ENCODE peak calls at places on chromosomes 6 and 20, in five cellular contexts. F is HS-5; U is activated CD4-positive, alpha-beta T cell treated with anti-CD3 and anti-CD28 coated beads for 36 hours; N is NCI-H1694; W is HuH-7. R is an unnamed sample.
A peak's percentile ranks its signal among the peaks of the same experiment; 100 is the strongest.

GRCh38 chr6:20700375-20700774 is 166.1 kb downstream of the CDKAL1 start:
- DNase-seq in F (no peak), W (no peak), U (no peak), N (peak; percentile 83), R (no peak)

GRCh38 chr6:21357262-21357661 is 236.3 kb upstream of the SOX4 start:
- DNase-seq in W (no peak), N (no peak), U (no peak), F (no peak), R (no peak)

GRCh38 chr6:83265384-83265783 is 72.2 kb downstream of the RWDD2A start:
- DNase-seq in F (no peak), W (no peak), N (no peak), U (no peak), R (no peak)

GRCh38 chr20:36538026-36538764 is 3.1 kb upstream of the MYL9 start:
- DNase-seq in U (no peak), F (no peak), W (no peak), N (no peak), R (no peak)

GRCh38 chr6:133646021-133646682 is 242.8 kb upstream of the TCF21 start:
- DNase-seq in U (no peak), N (no peak), W (no peak), F (peak; percentile 88), R (no peak)

GRCh38 chr20:51420111-51420510 is 122.4 kb downstream of the NFATC2 start:
- DNase-seq in F (peak; percentile 81), W (no peak), N (no peak), U (no peak), R (no peak)

GRCh38 chr6:31660224-31660997 is at the start of gene C6orf47:
- DNase-seq in F (no peak), W (peak; percentile 80), N (peak; percentile 52), U (peak; percentile 86), R (peak; percentile 79)

GRCh38 chr6:70310063-70310694 is 7.3 kb upstream of the COL9A1 start:
- DNase-seq in W (no peak), F (peak; percentile 26), N (peak; percentile 30), U (no peak), R (peak; percentile 11)

GRCh38 chr20:62875419-62876355 is 14.1 kb upstream of the TCFL5 start:
- DNase-seq in W (peak; percentile 99), N (peak; percentile 48), U (peak; percentile 50), F (no peak), R (peak; percentile 90)

GRCh38 chr6:85923013-85923430 is 280.3 kb upstream of the SYNCRIP start:
- DNase-seq in N (peak; percentile 69), U (peak; percentile 18), F (peak; percentile 1), W (peak; percentile 44), R (peak; percentile 37)

GRCh38 chr20:52104546-52105044 is 87.0 kb downstream of the ZFP64 start:
- DNase-seq in U (no peak), N (no peak), F (no peak), W (peak; percentile 62), R (peak; percentile 52)

GRCh38 chr6:83708970-83709747 is at the start of gene SNAP91:
- DNase-seq in F (peak; percentile 9), N (peak; percentile 55), W (peak; percentile 55), U (peak; percentile 32), R (peak; percentile 74)

GRCh38 chr20:7152071-7152470 is 384.6 kb downstream of the BMP2 start:
- DNase-seq in N (no peak), W (no peak), F (no peak), U (no peak), R (no peak)

GRCh38 chr6:34350100-34350936 is 42.2 kb downstream of the NUDT3 start:
- DNase-seq in F (no peak), U (no peak), W (no peak), N (peak; percentile 55), R (no peak)

GRCh38 chr6:168128006-168128630 is 49.1 kb upstream of the FRMD1 start:
- DNase-seq in F (no peak), U (no peak), N (no peak), W (no peak), R (no peak)

GRCh38 chr6:108118791-108119211 is 44.3 kb upstream of the OSTM1 start:
- DNase-seq in U (peak; percentile 15), N (no peak), W (no peak), F (no peak), R (no peak)

GRCh38 chr20:31475032-31475431 is at the start of the genes DEFB124 and REM1:
- DNase-seq in F (no peak), W (no peak), N (no peak), U (no peak), R (no peak)

GRCh38 chr6:107075951-107076381 is 39.3 kb downstream of the BEND3 start:
- DNase-seq in W (no peak), N (no peak), F (no peak), U (no peak), R (peak; percentile 5)

GRCh38 chr6:56659721-56660373 is 17.2 kb upstream of the DST start:
- DNase-seq in N (no peak), F (no peak), W (no peak), U (no peak), R (no peak)

GRCh38 chr20:51429696-51430095 is 112.8 kb downstream of the NFATC2 start:
- DNase-seq in N (no peak), U (no peak), W (no peak), F (no peak), R (no peak)

GRCh38 chr20:42155586-42155985 is 537.4 kb upstream of the CHD6 start:
- DNase-seq in N (no peak), F (no peak), U (no peak), W (no peak), R (no peak)

GRCh38 chr6:53165333-53165732 is 16.7 kb upstream of the GCM1 start:
- DNase-seq in W (no peak), F (no peak), N (no peak), U (no peak), R (no peak)

GRCh38 chr6:127855542-127856159 is 45.2 kb downstream of the THEMIS start:
- DNase-seq in W (no peak), F (no peak), N (no peak), U (peak; percentile 68), R (peak; percentile 13)

GRCh38 chr20:38985603-38986170 is 23.5 kb downstream of the DHX35 start:
- DNase-seq in N (no peak), U (no peak), F (no peak), W (no peak), R (no peak)

GRCh38 chr6:37288247-37288646 is 30.3 kb upstream of the TMEM217 start:
- DNase-seq in F (no peak), N (no peak), W (no peak), U (no peak), R (no peak)

GRCh38 chr6:39887692-39888450 is 46.4 kb downstream of the MOCS1 start:
- DNase-seq in W (peak; percentile 36), F (peak; percentile 74), N (no peak), U (no peak), R (no peak)

GRCh38 chr6:36911946-36912555 is 26.3 kb downstream of the C6orf89 start:
- DNase-seq in F (no peak), U (peak; percentile 58), W (no peak), N (no peak), R (no peak)

R was measured in HEK293T.